ENCODE peak calls at places on chromosomes 11 and 22, in six cellular contexts. One of them, this sample, is unnamed.

GRCh38 chr22:33715221-33715620 is 205.1 kb downstream of the LARGE1 start:
- DNase-seq in heart right ventricle: no peak
- DNase-seq in fibroblast of pulmonary artery: no peak
- DNase-seq in IMR-90: no peak
- DNase-seq in choroid plexus epithelial cell: no peak
- DNase-seq in CD8-positive, alpha-beta T cell: no peak
- DNase-seq in this sample: no peak

GRCh38 chr11:1271002-1271401 is 38.4 kb downstream of the TOLLIP start:
- DNase-seq in heart right ventricle: no peak
- DNase-seq in fibroblast of pulmonary artery: no peak
- DNase-seq in IMR-90: peak
- DNase-seq in choroid plexus epithelial cell: peak
- DNase-seq in CD8-positive, alpha-beta T cell: no peak
- DNase-seq in this sample: no peak

GRCh38 chr11:57761301-57762234 is at the start of gene CTNND1:
- DNase-seq in heart right ventricle: peak
- DNase-seq in fibroblast of pulmonary artery: peak
- DNase-seq in IMR-90: peak
- DNase-seq in choroid plexus epithelial cell: peak
- DNase-seq in CD8-positive, alpha-beta T cell: no peak
- DNase-seq in this sample: peak

GRCh38 chr11:61532136-61533038 is 23.8 kb downstream of the LRRC10B start:
- DNase-seq in heart right ventricle: no peak
- DNase-seq in fibroblast of pulmonary artery: peak
- DNase-seq in IMR-90: no peak
- DNase-seq in choroid plexus epithelial cell: peak
- DNase-seq in CD8-positive, alpha-beta T cell: peak
- DNase-seq in this sample: peak

GRCh38 chr11:64916040-64916847 is 765 bp downstream of the ATG2A start:
- DNase-seq in heart right ventricle: peak
- DNase-seq in fibroblast of pulmonary artery: peak
- DNase-seq in IMR-90: peak
- DNase-seq in choroid plexus epithelial cell: peak
- DNase-seq in CD8-positive, alpha-beta T cell: peak
- DNase-seq in this sample: peak

GRCh38 chr11:110337570-110338193 is 41.3 kb upstream of the RDX start:
- DNase-seq in heart right ventricle: no peak
- DNase-seq in fibroblast of pulmonary artery: peak
- DNase-seq in IMR-90: peak
- DNase-seq in choroid plexus epithelial cell: peak
- DNase-seq in CD8-positive, alpha-beta T cell: no peak
- DNase-seq in this sample: peak

GRCh38 chr11:117950320-117950719 is 21.1 kb upstream of the TMPRSS13 start:
- DNase-seq in heart right ventricle: no peak
- DNase-seq in fibroblast of pulmonary artery: no peak
- DNase-seq in IMR-90: no peak
- DNase-seq in choroid plexus epithelial cell: peak
- DNase-seq in CD8-positive, alpha-beta T cell: peak
- DNase-seq in this sample: no peak

GRCh38 chr11:77136784-77137420 is 8.9 kb downstream of the MYO7A start:
- DNase-seq in heart right ventricle: no peak
- DNase-seq in fibroblast of pulmonary artery: no peak
- DNase-seq in IMR-90: no peak
- DNase-seq in choroid plexus epithelial cell: no peak
- DNase-seq in CD8-positive, alpha-beta T cell: no peak
- DNase-seq in this sample: no peak

GRCh38 chr11:121426476-121427454 is 25.3 kb upstream of the SORL1 start:
- DNase-seq in heart right ventricle: peak
- DNase-seq in fibroblast of pulmonary artery: no peak
- DNase-seq in IMR-90: no peak
- DNase-seq in choroid plexus epithelial cell: no peak
- DNase-seq in CD8-positive, alpha-beta T cell: peak
- DNase-seq in this sample: no peak

GRCh38 chr22:48907591-48907990 is 920.1 kb downstream of the BRD1 start:
- DNase-seq in heart right ventricle: no peak
- DNase-seq in fibroblast of pulmonary artery: no peak
- DNase-seq in IMR-90: no peak
- DNase-seq in choroid plexus epithelial cell: no peak
- DNase-seq in CD8-positive, alpha-beta T cell: no peak
- DNase-seq in this sample: no peak

GRCh38 chr22:45617948-45618347 is 53.7 kb upstream of the ATXN10 start:
- DNase-seq in heart right ventricle: no peak
- DNase-seq in fibroblast of pulmonary artery: no peak
- DNase-seq in IMR-90: no peak
- DNase-seq in choroid plexus epithelial cell: no peak
- DNase-seq in CD8-positive, alpha-beta T cell: no peak
- DNase-seq in this sample: no peak

DNA sequence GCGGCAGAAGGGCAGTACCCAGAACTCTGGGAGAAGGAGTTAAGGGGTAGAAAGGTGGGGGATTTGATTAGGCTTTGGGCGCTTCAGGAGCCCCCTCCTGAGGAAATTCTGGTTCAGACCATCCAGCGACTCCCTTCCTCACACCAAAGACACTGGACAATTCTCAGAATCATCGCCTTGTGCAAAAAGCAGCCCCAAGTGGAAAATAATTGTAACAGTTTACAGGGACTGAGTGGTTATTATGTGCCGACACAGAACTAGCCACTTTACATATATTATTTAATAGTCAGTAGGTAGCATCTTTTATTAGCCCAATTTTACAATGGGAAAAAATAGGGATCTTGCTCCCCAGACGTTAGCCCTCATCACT is 667 bp upstream of the TRIM3 start:
- DNase-seq in heart right ventricle: no peak
- DNase-seq in fibroblast of pulmonary artery: no peak
- DNase-seq in IMR-90: no peak
- DNase-seq in choroid plexus epithelial cell: no peak
- DNase-seq in CD8-positive, alpha-beta T cell: no peak
- DNase-seq in this sample: no peak
- H3K4me3 ChIP-seq in heart right ventricle: peak
- H3K4me3 ChIP-seq in fibroblast of pulmonary artery: peak
- H3K4me3 ChIP-seq in IMR-90: peak
- H3K4me3 ChIP-seq in choroid plexus epithelial cell: peak
- H3K4me3 ChIP-seq in CD8-positive, alpha-beta T cell: peak
- H3K4me3 ChIP-seq in this sample: peak

DNA sequence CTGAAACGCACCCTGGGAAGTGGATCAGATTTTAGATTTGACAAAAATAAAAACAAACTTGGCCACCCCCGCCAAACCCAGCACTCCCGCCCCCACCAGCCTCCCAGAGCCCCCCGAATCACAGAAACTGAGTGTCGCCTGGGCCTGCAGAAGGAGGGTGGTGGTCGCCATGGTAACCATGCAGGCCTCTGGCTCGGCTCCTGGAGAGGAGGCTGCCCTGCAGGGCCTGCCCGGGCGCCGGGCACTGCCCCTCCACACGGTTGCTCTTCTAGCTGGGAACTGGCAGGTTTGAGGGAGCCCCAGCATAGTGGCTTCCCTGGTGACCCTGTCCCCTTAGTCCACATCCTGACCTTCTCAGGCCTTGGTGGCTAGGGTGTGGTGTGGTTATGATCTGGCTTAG is 19.3 kb downstream of the CACNA1I start:
- DNase-seq in heart right ventricle: no peak
- DNase-seq in fibroblast of pulmonary artery: no peak
- DNase-seq in IMR-90: no peak
- DNase-seq in choroid plexus epithelial cell: no peak
- DNase-seq in CD8-positive, alpha-beta T cell: no peak
- DNase-seq in this sample: no peak
- TF ChIP-seq CTCF in heart right ventricle: no peak
- TF ChIP-seq CTCF in fibroblast of pulmonary artery: no peak
- TF ChIP-seq CTCF in IMR-90: no peak
- TF ChIP-seq CTCF in choroid plexus epithelial cell: no peak
- TF ChIP-seq CTCF in CD8-positive, alpha-beta T cell: no peak
- TF ChIP-seq CTCF in this sample: no peak

DNA sequence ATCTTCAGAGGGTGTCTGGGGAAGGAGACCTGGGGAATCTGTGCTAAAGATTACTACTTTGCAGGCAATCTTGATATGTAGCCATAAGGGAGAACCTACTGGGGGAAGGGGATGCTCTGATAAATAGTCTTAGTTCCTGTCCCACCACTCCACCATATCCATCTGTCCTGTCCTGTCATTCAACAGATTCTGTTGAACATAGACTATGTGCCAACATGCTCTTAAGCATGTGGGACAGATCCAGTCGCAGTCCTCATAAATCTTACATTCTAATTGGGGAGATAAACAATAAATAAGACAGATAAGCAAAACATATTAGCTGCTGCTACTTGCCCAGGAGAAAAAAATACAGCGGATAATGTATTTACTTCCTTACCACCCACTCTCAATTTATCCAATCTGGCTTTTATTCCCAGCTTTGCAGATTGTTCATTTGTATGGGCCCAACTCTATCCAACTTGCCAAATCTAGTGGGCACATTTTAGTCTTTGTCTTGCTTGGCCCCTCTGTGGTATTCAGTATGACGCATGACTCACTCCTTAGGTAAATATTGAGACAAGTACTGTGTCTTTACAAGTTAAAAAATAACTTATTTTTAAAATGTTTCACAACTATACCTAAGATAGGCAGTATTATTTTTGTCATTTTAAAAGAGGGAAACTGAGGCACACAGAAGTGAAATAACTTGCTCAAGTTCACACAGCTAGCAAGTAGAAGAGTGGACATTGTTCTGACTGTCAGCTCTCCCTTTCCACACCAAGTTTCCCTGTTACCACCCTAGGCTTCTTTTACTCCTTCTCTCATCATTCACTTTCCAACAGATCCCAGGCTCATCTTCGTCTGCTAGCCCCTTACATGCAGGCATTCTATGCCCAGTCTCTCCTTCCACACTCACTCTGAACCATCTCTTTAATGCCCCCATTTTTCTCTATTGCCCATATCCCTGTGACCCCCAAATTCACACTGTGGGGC is 133.6 kb upstream of the SESN3 start:
- DNase-seq in heart right ventricle: no peak
- DNase-seq in fibroblast of pulmonary artery: peak
- DNase-seq in IMR-90: no peak
- DNase-seq in choroid plexus epithelial cell: peak
- DNase-seq in CD8-positive, alpha-beta T cell: no peak
- DNase-seq in this sample: peak
- H3K4me3 ChIP-seq in heart right ventricle: no peak
- H3K4me3 ChIP-seq in fibroblast of pulmonary artery: no peak
- H3K4me3 ChIP-seq in IMR-90: no peak
- H3K4me3 ChIP-seq in choroid plexus epithelial cell: no peak
- H3K4me3 ChIP-seq in CD8-positive, alpha-beta T cell: no peak
- H3K4me3 ChIP-seq in this sample: no peak

DNA sequence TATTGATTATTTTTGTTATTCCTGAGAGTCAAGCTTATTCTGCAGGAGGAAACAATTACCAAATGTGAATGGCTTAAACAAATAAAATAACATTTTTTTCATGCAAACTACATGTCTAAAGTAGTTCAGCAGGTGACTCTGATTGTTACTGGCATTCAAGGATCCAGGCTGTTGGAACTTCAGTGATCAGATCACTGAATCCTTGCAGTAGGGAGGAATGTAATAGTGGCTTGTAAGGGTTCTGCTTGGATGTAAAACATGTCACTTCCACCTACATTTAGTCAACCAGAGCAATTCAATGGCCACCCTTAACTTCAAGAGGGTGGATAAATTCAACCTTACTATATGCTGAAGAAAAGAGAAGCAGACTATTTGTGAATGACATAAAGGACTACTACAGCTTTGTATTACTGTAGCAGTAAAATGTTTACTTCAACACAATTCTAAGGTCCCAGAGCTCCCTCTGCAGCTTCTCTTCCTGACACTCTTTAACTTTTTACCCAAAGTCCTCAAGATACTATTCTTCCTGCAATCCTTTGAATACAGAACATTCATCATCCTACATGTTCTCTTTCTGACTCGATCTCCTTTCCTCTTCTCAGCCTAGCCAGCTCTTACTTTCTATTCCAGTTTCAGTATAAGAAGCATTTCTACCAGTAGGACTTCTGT is 284.0 kb downstream of the LRRC4C start:
- DNase-seq in heart right ventricle: no peak
- DNase-seq in fibroblast of pulmonary artery: no peak
- DNase-seq in IMR-90: no peak
- DNase-seq in choroid plexus epithelial cell: no peak
- DNase-seq in CD8-positive, alpha-beta T cell: no peak
- DNase-seq in this sample: no peak
- TF ChIP-seq CTCF in heart right ventricle: no peak
- TF ChIP-seq CTCF in fibroblast of pulmonary artery: no peak
- TF ChIP-seq CTCF in IMR-90: no peak
- TF ChIP-seq CTCF in choroid plexus epithelial cell: no peak
- TF ChIP-seq CTCF in CD8-positive, alpha-beta T cell: no peak
- TF ChIP-seq CTCF in this sample: no peak

DNA sequence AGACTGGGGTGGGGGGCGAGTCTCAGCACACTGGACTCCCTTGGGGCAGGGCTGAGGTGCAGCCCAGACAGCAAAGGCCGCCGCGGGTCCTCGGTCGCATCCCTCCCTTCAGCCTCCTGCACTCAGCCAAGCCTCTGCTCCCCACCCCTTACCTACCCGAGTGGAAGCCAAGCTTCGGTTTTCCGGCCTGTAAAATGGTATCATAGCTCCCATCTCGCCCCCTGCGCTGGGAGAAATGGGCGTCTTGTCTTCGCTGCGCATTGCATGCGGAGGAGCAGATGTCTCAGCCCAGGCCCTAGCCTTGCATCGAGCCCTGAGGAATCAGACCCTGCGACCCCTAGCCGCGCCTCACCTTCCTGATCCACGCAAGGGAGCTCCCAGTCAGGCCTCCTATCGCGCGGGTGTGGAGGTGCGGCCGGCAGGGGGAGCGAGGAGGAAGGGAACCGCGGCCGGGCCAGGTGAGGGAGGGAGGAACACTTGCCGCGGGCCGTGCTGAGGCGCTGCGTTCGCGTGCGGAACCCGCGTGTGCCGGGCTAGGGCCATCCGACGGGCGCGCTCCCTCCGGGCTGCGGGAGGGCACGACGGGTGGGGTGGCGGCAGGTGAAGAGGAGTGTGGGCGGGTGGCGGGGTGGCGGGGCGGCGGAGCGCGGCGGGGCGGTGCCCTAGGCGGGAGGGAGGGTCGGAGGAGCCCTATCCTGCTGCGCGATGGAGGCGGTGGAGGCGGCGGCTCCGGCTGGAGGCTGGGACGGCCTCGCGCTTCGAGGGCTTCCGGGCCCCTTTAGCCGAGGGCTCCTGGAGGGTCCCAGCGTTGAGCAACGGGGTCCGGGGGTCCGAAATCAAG is 4.1 kb upstream of the TBX1 start:
- DNase-seq in heart right ventricle: no peak
- DNase-seq in fibroblast of pulmonary artery: no peak
- DNase-seq in IMR-90: no peak
- DNase-seq in choroid plexus epithelial cell: peak
- DNase-seq in CD8-positive, alpha-beta T cell: peak
- DNase-seq in this sample: no peak
- H3K4me3 ChIP-seq in heart right ventricle: peak
- H3K4me3 ChIP-seq in fibroblast of pulmonary artery: no peak
- H3K4me3 ChIP-seq in IMR-90: no peak
- H3K4me3 ChIP-seq in choroid plexus epithelial cell: no peak
- H3K4me3 ChIP-seq in CD8-positive, alpha-beta T cell: peak
- H3K4me3 ChIP-seq in this sample: no peak